ENCODE peak calls at places on chromosomes 13 and 19, in seven cellular contexts. T, E, O, J, K, M and X are unnamed samples.
A peak's percentile ranks its signal among the peaks of the same experiment; 100 is the strongest.

GRCh38 chr13:106496072-106496997 is 39.1 kb downstream of the EFNB2 start:
- DNase-seq in M (no peak), J (no peak), O (no peak), K (no peak), T (no peak), E (peak; percentile 56), X (no peak)

GRCh38 chr19:43858174-43858573 is 31.1 kb downstream of the ZNF283 start:
- DNase-seq in K (no peak), M (no peak), O (no peak), T (no peak), J (no peak), E (no peak), X (no peak)

GRCh38 chr19:30406220-30406944 is 34.2 kb downstream of the ZNF536 start:
- DNase-seq in M (no peak), J (no peak), K (no peak), O (no peak), E (no peak), T (peak; percentile 81), X (no peak)

GRCh38 chr19:57443121-57443696 is 8.1 kb downstream of the ZNF749 start:
- DNase-seq in M (no peak), O (no peak), T (no peak), J (no peak), K (no peak), E (peak; percentile 57), X (no peak)

GRCh38 chr19:10290876-10291553 is 1.3 kb downstream of the ICAM5 start:
- DNase-seq in J (no peak), K (peak; percentile 66), T (peak; percentile 56), M (peak; percentile 69), O (no peak), E (peak; percentile 21), X (no peak)

GRCh38 chr13:113903912-113904311 is 40.0 kb upstream of the GAS6 start:
- DNase-seq in E (no peak), K (no peak), T (no peak), M (no peak), O (no peak), J (no peak), X (no peak)

GRCh38 chr13:77510156-77510555 is 25.4 kb upstream of the SCEL start:
- DNase-seq in T (no peak), M (no peak), O (no peak), E (no peak), J (no peak), K (no peak), X (no peak)

GRCh38 chr19:14916848-14917247 is 24.4 kb upstream of the OR7C2 start:
- DNase-seq in T (no peak), E (no peak), M (no peak), J (no peak), K (no peak), O (no peak), X (no peak)

GRCh38 chr13:21344662-21345176 is 114.4 kb downstream of the ZDHHC20 start:
- DNase-seq in J (no peak), E (no peak), O (no peak), T (no peak), M (no peak), K (peak; percentile 29), X (no peak)

GRCh38 chr13:107043016-107043957 is 475.4 kb upstream of the ARGLU1 start:
- DNase-seq in O (no peak), E (no peak), M (no peak), T (no peak), K (no peak), J (no peak), X (no peak)

GRCh38 chr13:31987535-31988170 is 43.9 kb upstream of the FRY start:
- DNase-seq in M (peak; percentile 40), O (no peak), K (no peak), J (no peak), T (no peak), E (no peak), X (no peak)

GRCh38 chr19:51031220-51031879 is 3.5 kb downstream of the KLK12 start:
- DNase-seq in J (no peak), E (no peak), O (no peak), T (no peak), K (no peak), M (no peak), X (no peak)

GRCh38 chr13:101875091-101875490 is 422.6 kb downstream of the ITGBL1 start:
- DNase-seq in T (no peak), K (no peak), O (no peak), E (no peak), M (no peak), J (no peak), X (no peak)

GRCh38 chr19:36604656-36605100 is 435 bp upstream of the ZNF382 start:
- DNase-seq in O (no peak), E (no peak), M (peak; percentile 73), J (peak; percentile 85), K (peak; percentile 86), T (peak; percentile 75), X (peak; percentile 28)

GRCh38 chr13:109945206-109945960 is 159.0 kb upstream of the IRS2 start:
- DNase-seq in E (no peak), K (no peak), O (peak; percentile 56), T (no peak), J (no peak), M (peak; percentile 89), X (peak; percentile 98)